ENCODE peak calls at places on chromosomes 12 and 14, in five cellular contexts. T is heart right ventricle, S is mammary epithelial cell, E is endodermal cell, P is K562. I is an unnamed sample. For H3K4me1, the result is how much of the 10 kb centered on the place peaks cover.

GRCh38 chr12:108468149-108468968 is 46.7 kb upstream of the FICD start:
- DNase-seq in S (peak), T (no peak), E (peak), P (peak), I (peak)

GRCh38 chr12:6158263-6158662 is 33.8 kb upstream of the VWF start:
- DNase-seq in T (no peak), S (no peak), P (no peak), E (no peak), I (no peak)

GRCh38 chr14:36553650-36554260 is 28.7 kb downstream of the NKX2-8 start:
- DNase-seq in P (peak), S (peak), T (no peak), E (peak), I (peak)

GRCh38 chr12:98909749-98910148 is 264.7 kb downstream of the APAF1 start:
- DNase-seq in S (no peak), P (no peak), T (no peak), E (peak), I (no peak)

GRCh38 chr14:64942531-64943111 is at the start of gene GPX2:
- DNase-seq in P (no peak), T (no peak), S (peak), E (peak), I (no peak)

GRCh38 chr12:47408171-47408871 is 297.5 kb downstream of the RPAP3 start:
- DNase-seq in E (peak), T (no peak), P (no peak), S (peak), I (no peak)

GRCh38 chr12:13362260-13362841 is 165.8 kb downstream of the EMP1 start:
- DNase-seq in E (peak), T (peak), S (peak), P (peak), I (no peak)

GRCh38 chr12:102347761-102348160 is 132.6 kb downstream of the IGF1 start:
- DNase-seq in E (no peak), P (no peak), S (no peak), T (no peak), I (no peak)

GRCh38 chr12:95582230-95583058 is 31.2 kb upstream of the USP44 start:
- DNase-seq in E (no peak), P (no peak), T (no peak), S (peak), I (no peak)

GRCh38 chr14:59305231-59305630 is 116.8 kb downstream of the DAAM1 start:
- DNase-seq in T (no peak), E (no peak), P (no peak), S (no peak), I (no peak)
- H3K27ac ChIP-seq in T (peak), E (no peak), P (no peak), S (peak), I (no peak)

DNA sequence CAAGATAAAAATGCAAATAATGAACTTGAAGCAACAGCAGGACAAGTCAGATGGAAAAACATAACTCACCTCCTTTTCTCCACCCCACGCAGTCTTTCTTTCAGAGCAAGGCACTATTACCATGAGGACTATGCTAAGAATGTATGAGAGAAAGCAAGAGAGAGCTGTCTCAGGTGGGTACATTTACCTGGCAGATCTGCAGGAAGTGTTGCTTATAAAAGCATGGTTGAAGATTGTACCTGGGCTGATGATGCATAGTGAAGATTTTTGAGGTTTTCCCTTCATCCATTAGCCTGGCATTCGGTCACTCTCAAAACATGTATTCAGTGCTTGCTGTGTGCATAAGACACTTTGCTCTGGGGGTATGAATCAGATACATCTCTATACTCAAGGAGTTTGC is 68.8 kb upstream of the IFNG-AS1 start:
- DNase-seq in S (peak), P (no peak), T (no peak), E (no peak), I (no peak)
- TF ChIP-seq CTCF in S (no peak), P (no peak), T (no peak), E (no peak), I (no peak)

DNA sequence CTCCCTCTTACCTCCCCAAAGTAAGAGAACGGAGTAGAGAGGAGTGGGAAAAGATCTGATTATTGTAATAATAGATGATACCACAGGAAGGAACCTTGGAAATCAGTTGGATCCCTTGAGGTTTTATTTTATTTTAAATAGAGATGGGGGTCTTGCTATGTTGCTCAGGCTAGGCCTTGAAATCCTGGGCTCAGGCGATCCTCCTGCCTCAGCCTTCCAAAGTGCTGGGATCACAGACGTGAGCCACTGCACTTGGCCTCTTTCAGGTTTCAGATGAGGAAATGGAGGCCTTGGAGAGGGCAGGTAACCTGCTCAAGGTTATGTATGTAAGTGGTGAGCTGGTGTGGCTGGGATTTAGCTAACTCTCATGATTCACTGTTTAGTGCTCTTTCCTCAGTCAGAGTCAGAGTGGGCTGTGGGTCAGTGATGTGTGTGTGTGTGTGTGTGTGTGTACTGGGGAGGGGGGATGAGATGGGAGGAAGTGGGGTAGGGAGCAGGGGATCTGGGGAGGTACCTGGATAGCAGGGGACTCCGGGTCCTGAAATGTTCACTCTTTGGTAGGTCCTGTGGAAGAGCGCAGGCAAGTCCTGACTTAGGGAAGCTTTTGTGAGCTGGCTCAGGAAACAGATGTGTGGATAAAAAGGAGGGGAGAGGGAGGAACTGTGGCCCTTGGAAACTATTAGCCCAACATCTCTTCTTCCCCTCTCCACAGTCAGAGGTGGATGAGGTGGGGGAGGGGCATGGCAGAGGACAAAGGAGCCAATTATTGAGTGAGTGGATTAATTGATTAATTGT is 4.7 kb upstream of the CISTR start:
- DNase-seq in P (no peak), E (peak), S (no peak), T (no peak), I (no peak)
- H3K4me1 ChIP-seq in P (under half), E (under half), S (under half), T (under half), I (under half)

DNA sequence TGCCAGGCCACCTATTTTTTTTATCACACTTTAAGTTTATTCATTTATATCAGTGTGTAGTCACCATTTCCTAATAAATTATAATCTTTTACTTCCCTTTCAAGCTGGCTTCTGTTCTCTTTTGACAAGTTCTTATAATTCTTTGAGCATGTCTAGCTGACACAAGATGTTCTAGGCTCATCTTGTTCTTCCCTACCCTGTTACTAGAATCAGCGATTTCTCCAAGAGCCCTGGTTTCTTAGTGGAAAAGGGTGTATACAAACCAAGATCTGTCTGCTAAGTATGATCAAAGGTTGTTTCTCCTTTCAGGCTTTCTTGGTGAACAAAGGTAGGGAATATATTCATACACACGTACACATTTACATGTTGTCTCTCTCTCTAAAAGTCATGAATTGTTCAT is 51.0 kb downstream of the FGD4 start:
- DNase-seq in P (no peak), E (no peak), S (no peak), T (no peak), I (no peak)
- H3K27ac ChIP-seq in P (no peak), E (no peak), S (no peak), T (peak), I (no peak)

DNA sequence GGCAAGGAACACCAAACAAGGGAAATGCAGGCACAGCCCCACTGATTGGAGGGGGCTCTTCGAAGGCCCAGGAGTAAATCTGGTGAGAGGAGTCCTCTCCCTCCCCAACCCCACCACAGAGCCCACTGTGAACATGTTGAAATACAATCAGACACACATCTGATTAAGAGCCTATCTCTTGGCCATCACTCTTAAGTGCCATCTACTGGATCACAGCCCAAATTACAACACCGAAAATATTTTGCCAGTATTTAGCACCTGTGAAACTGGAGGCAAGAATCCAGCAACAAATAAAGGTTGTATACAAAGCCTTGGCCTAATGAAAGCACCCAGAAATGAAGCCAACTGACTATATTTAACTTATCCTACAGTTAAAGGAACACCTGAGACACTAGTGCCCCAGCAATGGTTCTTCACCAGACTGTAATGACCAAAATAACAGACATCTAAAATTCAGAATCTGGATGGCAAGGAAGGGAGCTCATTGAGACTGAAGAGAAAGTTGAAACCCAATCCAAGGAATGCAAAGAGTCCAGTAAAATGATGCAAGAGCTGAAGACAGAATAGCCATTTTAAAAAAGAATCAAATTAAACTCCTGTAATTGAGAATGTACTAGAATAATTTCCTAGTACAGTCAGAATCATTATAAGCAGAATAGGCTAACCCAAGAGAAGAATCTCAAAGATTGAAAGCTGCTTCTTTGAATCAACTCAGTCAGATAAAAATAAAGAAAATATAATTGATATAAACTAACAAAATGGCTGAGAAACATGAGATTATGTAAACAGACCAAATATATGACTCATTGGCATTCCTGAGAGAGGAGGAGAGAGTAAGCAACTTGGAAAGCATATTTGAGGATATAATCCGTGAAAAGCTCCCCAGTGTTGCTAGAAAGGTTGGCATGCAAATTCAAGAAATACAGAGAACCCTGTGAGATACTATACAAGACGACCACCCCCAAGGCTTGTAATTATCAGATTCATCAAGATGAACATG is 1117.0 kb downstream of the FLRT2 start:
- DNase-seq in T (no peak), P (no peak), S (peak), E (no peak), I (no peak)
- TF ChIP-seq CTCF in T (no peak), P (no peak), S (peak), E (peak), I (no peak)

GRCh38 chr14:54652890-54653201 is 85.9 kb downstream of the SAMD4A start:
- DNase-seq in S (no peak), T (no peak), P (no peak), E (no peak), I (no peak)
- H3K4me1 ChIP-seq in S (under half), T (half or more), P (under half), E (under half), I (under half)

DNA sequence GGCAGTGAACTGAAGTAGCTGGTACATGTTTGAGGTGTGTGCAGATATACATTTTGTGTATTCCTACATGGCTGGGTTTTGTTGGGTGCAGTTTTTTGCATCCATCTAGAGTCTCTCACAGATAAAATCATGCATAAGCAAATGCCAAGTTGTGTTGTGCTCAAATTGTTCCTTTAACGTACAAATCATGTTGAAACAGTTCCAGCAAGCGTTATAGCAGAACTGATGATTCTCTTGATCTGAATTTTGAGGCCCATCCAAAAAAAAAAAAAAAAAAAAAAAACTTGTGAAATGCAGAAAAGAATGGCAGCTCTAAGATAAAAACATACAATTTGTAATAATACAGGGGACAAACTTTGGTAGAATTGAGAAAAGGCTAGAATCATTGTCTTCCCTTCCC is 121.9 kb downstream of the PLEKHA5 start:
- DNase-seq in T (no peak), P (no peak), S (no peak), E (no peak), I (no peak)
- H3K27ac ChIP-seq in T (no peak), P (no peak), S (no peak), E (no peak), I (no peak)

DNA sequence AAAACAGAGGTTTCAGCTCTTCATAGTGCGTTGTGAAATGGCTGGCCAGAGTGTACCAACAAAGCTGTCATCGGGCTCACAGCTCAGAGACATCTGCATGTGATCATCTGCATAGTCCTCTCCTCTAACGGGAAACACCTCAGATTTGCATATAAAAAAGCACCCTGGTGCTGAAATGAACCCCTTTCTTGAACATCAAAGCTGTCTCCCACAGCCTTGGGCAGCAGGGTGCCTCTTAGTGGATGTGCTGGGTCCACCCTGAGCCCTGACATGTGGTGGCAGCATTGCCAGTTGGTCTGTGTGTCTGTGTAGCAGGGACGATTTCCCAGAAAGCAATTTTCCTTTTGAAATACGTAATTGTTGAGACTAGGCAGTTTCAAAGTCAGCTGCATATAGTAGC is 14.3 kb upstream of the PAPLN start:
- DNase-seq in S (no peak), E (no peak), P (no peak), T (no peak), I (no peak)
- TF ChIP-seq CTCF in S (no peak), E (no peak), P (no peak), T (peak), I (no peak)